ENCODE peak calls at places on chromosomes 5 and 9, in eight cellular contexts. Q is PC-3, H is K562, A is MM.1S, C is PC-9, P is astrocyte, Y is mammary epithelial cell, E is HCT116. D is an unnamed sample.

GRCh38 chr9:95511232-95511951 is 5.4 kb downstream of the PTCH1 start:
- DNase-seq in C (peak; percentile 61), H (no peak), E (no peak), P (no peak), Q (peak; percentile 56), A (peak; percentile 68), Y (peak; percentile 67), D (peak; percentile 81)

GRCh38 chr5:114360816-114361723 is 800 bp upstream of the KCNN2 start:
- DNase-seq in Y (no peak), C (no peak), H (no peak), P (no peak), E (no peak), A (peak; percentile 55), Q (no peak), D (no peak)

GRCh38 chr9:36798350-36799065 is 225.8 kb downstream of the MELK start:
- DNase-seq in E (no peak), C (no peak), H (peak; percentile 13), A (no peak), Q (peak; percentile 48), Y (no peak), P (no peak), D (no peak)

GRCh38 chr9:76593011-76593347 is 134.0 kb downstream of the GCNT1 start:
- DNase-seq in A (peak; percentile 12), Q (no peak), C (no peak), H (no peak), E (no peak), P (no peak), Y (no peak), D (no peak)

GRCh38 chr5:80141147-80141671 is 106.1 kb downstream of the THBS4 start:
- DNase-seq in P (no peak), C (no peak), E (no peak), Q (no peak), H (no peak), Y (no peak), A (no peak), D (peak; percentile 55)

GRCh38 chr5:82808960-82809359 is 268.2 kb downstream of the TMEM167A start:
- DNase-seq in E (no peak), Y (no peak), Q (no peak), H (no peak), A (no peak), P (no peak), C (no peak), D (no peak)

GRCh38 chr5:132044207-132044606 is 16.2 kb upstream of the IL3 start:
- DNase-seq in Y (no peak), H (no peak), E (no peak), P (no peak), A (no peak), Q (no peak), C (no peak), D (no peak)

GRCh38 chr9:75548871-75549270 is 341.6 kb upstream of the PCSK5 start:
- DNase-seq in C (no peak), A (no peak), H (no peak), P (no peak), Q (no peak), E (no peak), Y (no peak), D (no peak)

GRCh38 chr9:93126151-93126781 is 7.8 kb downstream of the NINJ1 start:
- DNase-seq in H (no peak), E (no peak), Y (no peak), Q (no peak), A (no peak), C (no peak), P (no peak), D (no peak)

GRCh38 chr5:140189253-140189652 is 14.3 kb downstream of the CYSTM1 start:
- DNase-seq in C (no peak), P (no peak), A (no peak), Q (no peak), H (no peak), E (no peak), Y (no peak), D (no peak)

GRCh38 chr5:140186155-140186753 is 11.3 kb downstream of the CYSTM1 start:
- DNase-seq in E (no peak), H (no peak), A (no peak), P (no peak), C (no peak), Q (no peak), Y (no peak), D (no peak)

GRCh38 chr5:140192715-140193428 is 17.9 kb downstream of the CYSTM1 start:
- DNase-seq in P (no peak), Y (no peak), H (no peak), C (no peak), A (no peak), Q (no peak), E (no peak), D (no peak)

GRCh38 chr5:140190868-140191209 is 15.9 kb downstream of the CYSTM1 start:
- DNase-seq in H (no peak), E (no peak), Y (no peak), A (no peak), C (no peak), P (no peak), Q (no peak), D (no peak)

DNA sequence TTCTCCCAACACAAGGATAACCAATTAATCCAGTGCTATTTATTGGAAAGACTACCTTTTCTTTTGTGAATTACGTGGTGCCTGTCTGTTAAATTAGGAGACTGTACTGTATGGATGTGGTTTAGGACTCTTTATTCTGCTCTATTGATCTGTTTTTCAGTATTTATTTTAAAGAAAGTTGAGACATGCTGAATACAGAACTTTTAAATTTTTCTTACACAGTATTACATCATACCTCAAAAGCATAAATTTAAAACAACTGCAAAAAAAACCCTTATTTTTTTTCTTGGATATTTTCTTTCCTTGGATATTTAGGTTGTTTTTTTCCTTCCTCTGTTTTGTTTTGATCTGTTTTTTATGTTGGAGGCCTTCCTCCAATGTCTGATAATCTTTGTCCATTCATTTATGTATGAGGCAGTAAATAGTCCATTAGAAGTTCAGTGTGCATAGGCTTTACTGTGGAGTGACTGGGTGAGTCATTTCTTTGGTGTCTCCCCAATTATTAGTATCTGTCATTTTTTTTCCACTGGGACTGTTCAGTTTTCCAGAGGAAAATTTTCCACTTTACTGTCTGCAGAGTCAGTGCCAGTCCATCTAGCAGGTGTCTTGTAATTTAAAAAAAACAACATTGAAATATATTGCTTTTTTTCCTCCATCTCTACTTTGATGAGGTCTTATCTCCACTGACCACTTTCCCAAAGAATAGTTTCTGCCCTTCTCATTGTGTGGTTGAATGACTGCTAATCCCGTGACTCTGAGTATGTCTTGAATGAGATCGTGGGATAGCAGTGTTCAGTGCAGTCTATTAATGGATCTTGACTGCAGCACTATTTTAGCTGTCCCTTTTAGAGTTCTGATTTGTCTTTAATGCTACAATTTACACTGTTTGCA is 15.2 kb downstream of the CYSTM1 start:
- DNase-seq in Q (no peak), Y (peak; percentile 44), E (no peak), H (peak; percentile 36), P (peak; percentile 79), A (no peak), C (no peak), D (peak; percentile 81)
- H3K79me2 ChIP-seq in Q (no peaks in the 10 kb centered on the region), Y (peaks cover 2% of the 10 kb centered on the region), E (peaks cover 43% of the 10 kb centered on the region), H (peaks cover 81% of the 10 kb centered on the region), P (no peaks in the 10 kb centered on the region), A (no peaks in the 10 kb centered on the region), C (no peaks in the 10 kb centered on the region), D (no peaks in the 10 kb centered on the region)

GRCh38 chr5:179110528-179110927 is 50.4 kb downstream of the ZNF354C start:
- DNase-seq in P (no peak), Y (no peak), E (no peak), Q (no peak), H (no peak), C (no peak), A (no peak), D (no peak)

GRCh38 chr5:179112469-179113142 is 52.4 kb downstream of the ZNF354C start:
- DNase-seq in H (no peak), A (no peak), Y (no peak), P (no peak), E (no peak), Q (no peak), C (no peak), D (no peak)

GRCh38 chr5:179113143-179113530 is 53.0 kb downstream of the ZNF354C start:
- DNase-seq in Y (no peak), E (no peak), A (no peak), Q (no peak), C (no peak), P (no peak), H (no peak), D (no peak)

GRCh38 chr5:179113945-179114641 is 53.9 kb downstream of the ZNF354C start:
- DNase-seq in A (no peak), C (no peak), P (no peak), E (no peak), Q (no peak), H (no peak), Y (no peak), D (no peak)

GRCh38 chr5:179111267-179112207 is 51.4 kb downstream of the ZNF354C start:
- DNase-seq in P (no peak), Q (no peak), E (no peak), Y (no peak), H (no peak), A (no peak), C (no peak), D (no peak)
- H3K9me3 ChIP-seq in P (peaks cover 4% of the 10 kb centered on the region), Q (no peaks in the 10 kb centered on the region), E (no peaks in the 10 kb centered on the region), Y (peaks cover 34% of the 10 kb centered on the region), H (no peaks in the 10 kb centered on the region), A (no peaks in the 10 kb centered on the region), C (peaks cover 3% of the 10 kb centered on the region), D (no peaks in the 10 kb centered on the region)

GRCh38 chr9:38029923-38030638 is 38.9 kb downstream of the SHB start:
- DNase-seq in A (no peak), H (no peak), C (no peak), Q (no peak), E (no peak), P (no peak), Y (no peak), D (no peak)

GRCh38 chr9:38033956-38034355 is 35.1 kb downstream of the SHB start:
- DNase-seq in Q (no peak), H (no peak), Y (no peak), A (no peak), P (no peak), E (no peak), C (no peak), D (no peak)

GRCh38 chr9:38030658-38031057 is 38.4 kb downstream of the SHB start:
- DNase-seq in Y (no peak), A (no peak), H (peak; percentile 48), Q (no peak), E (no peak), P (no peak), C (no peak), D (no peak)

GRCh38 chr9:38031594-38031993 is 37.4 kb downstream of the SHB start:
- DNase-seq in Y (no peak), Q (peak; percentile 40), E (no peak), P (no peak), H (no peak), A (no peak), C (no peak), D (no peak)

GRCh38 chr9:38032266-38032830 is 36.7 kb downstream of the SHB start:
- DNase-seq in P (no peak), C (peak; percentile 85), Q (peak; percentile 79), H (no peak), A (no peak), E (no peak), Y (no peak), D (no peak)
- H3K79me2 ChIP-seq in P (peaks cover 100% of the 10 kb centered on the region), C (peaks cover 100% of the 10 kb centered on the region), Q (peaks cover 100% of the 10 kb centered on the region), H (peaks cover 36% of the 10 kb centered on the region), A (no peaks in the 10 kb centered on the region), E (peaks cover 100% of the 10 kb centered on the region), Y (peaks cover 92% of the 10 kb centered on the region), D (peaks cover 91% of the 10 kb centered on the region)

DNA sequence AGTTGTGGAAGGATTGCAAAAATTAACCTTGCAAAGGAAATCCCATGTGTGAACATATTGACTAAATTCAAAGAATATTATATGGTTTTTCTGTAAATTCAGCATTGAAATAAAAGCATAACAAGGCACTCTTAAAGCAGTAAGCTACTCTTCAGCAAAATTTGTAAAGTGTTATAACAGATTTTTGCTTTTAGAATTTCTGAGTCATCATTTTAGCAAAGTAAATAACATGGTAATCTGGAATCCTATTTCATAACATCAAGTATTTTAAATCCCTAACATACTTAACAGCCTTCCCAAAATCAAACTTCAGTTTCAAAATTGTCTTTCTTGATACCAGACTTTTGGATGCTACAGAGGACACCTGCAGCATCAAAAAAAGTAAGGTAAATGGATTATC is 436.0 kb upstream of the CDH9 start:
- DNase-seq in P (no peak), H (no peak), A (no peak), Q (no peak), Y (no peak), C (no peak), E (no peak), D (peak; percentile 1)
- H3K9me3 ChIP-seq in P (peaks cover 13% of the 10 kb centered on the region), H (no peaks in the 10 kb centered on the region), A (no peaks in the 10 kb centered on the region), Q (peaks cover 6% of the 10 kb centered on the region), Y (peaks cover 28% of the 10 kb centered on the region), C (peaks cover 11% of the 10 kb centered on the region), E (peaks cover 6% of the 10 kb centered on the region), D (no peaks in the 10 kb centered on the region)